ENCODE peak calls at places on chromosomes 4 and X, in seven cellular contexts. H is epithelial cell of esophagus, Y is AG04450, L is heart right ventricle, B is foreskin fibroblast, I is RWPE2, K is lower lobe of right lung. P is an unnamed sample.

GRCh38 chr4:185589067-185589844 is 53.9 kb upstream of the PDLIM3 start:
- DNase-seq in H (no peak), K (no peak), Y (no peak), L (no peak), B (no peak), I (no peak), P (peak)

GRCh38 chr4:70564033-70564432 is 28.0 kb upstream of the AMBN start:
- DNase-seq in K (no peak), H (no peak), B (no peak), Y (no peak), L (no peak), I (no peak), P (no peak)

GRCh38 chr4:110620352-110621327 is 2.2 kb downstream of the PITX2 start:
- DNase-seq in Y (no peak), L (no peak), B (peak), H (peak), K (no peak), I (peak), P (no peak)

GRCh38 chr4:20454440-20455037 is 202.8 kb downstream of the SLIT2 start:
- DNase-seq in I (no peak), H (no peak), Y (no peak), L (no peak), B (no peak), K (no peak), P (no peak)

GRCh38 chr4:10180927-10181744 is 64.5 kb upstream of the WDR1 start:
- DNase-seq in B (peak), I (no peak), H (no peak), Y (no peak), L (no peak), K (no peak), P (peak)

GRCh38 chr4:39855909-39856512 is 121.7 kb downstream of the PDS5A start:
- DNase-seq in Y (no peak), L (no peak), H (peak), B (peak), I (no peak), K (no peak), P (peak)

GRCh38 chr4:3414421-3415279 is 27.1 kb upstream of the HGFAC start:
- DNase-seq in L (no peak), Y (no peak), B (no peak), H (no peak), I (peak), K (peak), P (no peak)

GRCh38 chr4:34157546-34157945 is 2086.8 kb downstream of the ARAP2 start:
- DNase-seq in Y (no peak), B (peak), K (no peak), L (no peak), H (peak), I (no peak), P (no peak)

GRCh38 chr4:647481-647880 is 22.1 kb downstream of the PDE6B start:
- DNase-seq in I (peak), L (no peak), B (no peak), K (no peak), H (no peak), Y (no peak), P (no peak)

GRCh38 chrX:151975228-151975593 is 735 bp upstream of the GABRE start:
- DNase-seq in B (no peak), K (no peak), L (no peak), H (no peak), I (no peak), Y (no peak), P (no peak)

GRCh38 chrX:29858714-29859113 is 356.6 kb upstream of the MAGEB2 start:
- DNase-seq in K (no peak), B (peak), I (no peak), L (no peak), Y (peak), H (peak), P (peak)

GRCh38 chrX:2829469-2830246 is 928 bp downstream of the GYG2 start:
- DNase-seq in Y (no peak), B (no peak), K (no peak), L (no peak), H (no peak), I (no peak), P (no peak)

GRCh38 chr4:85681194-85681803 is 206.3 kb downstream of the ARHGAP24 start:
- DNase-seq in K (no peak), H (peak), L (peak), B (peak), Y (peak), I (no peak), P (peak)

GRCh38 chr4:55393461-55394320 is 2.1 kb upstream of the TMEM165 start:
- DNase-seq in H (peak), I (no peak), L (no peak), K (no peak), B (peak), Y (peak), P (no peak)

GRCh38 chr4:116860891-116861290 is 224.5 kb downstream of the TRAM1L1 start:
- DNase-seq in B (no peak), I (no peak), Y (no peak), L (no peak), H (no peak), K (no peak), P (no peak)

GRCh38 chr4:17094811-17095210 is 196.4 kb upstream of the LDB2 start:
- DNase-seq in B (peak), K (no peak), L (no peak), H (no peak), I (no peak), Y (no peak), P (no peak)

GRCh38 chr4:177726111-177726510 is 283.9 kb upstream of the AGA start:
- DNase-seq in K (no peak), L (no peak), H (peak), Y (no peak), I (no peak), B (no peak), P (no peak)

GRCh38 chrX:109886122-109886761 is 116.7 kb upstream of the TMEM164 start:
- DNase-seq in K (peak), L (peak), Y (no peak), B (peak), H (peak), I (no peak), P (peak)

GRCh38 chr4:153785830-153786721 is 2.8 kb downstream of the SFRP2 start:
- DNase-seq in B (peak), K (no peak), Y (no peak), H (peak), I (no peak), L (no peak), P (no peak)

GRCh38 chrX:69102805-69103204 is 62.4 kb downstream of the PJA1 start:
- DNase-seq in Y (no peak), B (no peak), K (no peak), L (no peak), I (no peak), H (no peak), P (no peak)

GRCh38 chrX:13005671-13006473 is 31.0 kb downstream of the TMSB4X start:
- DNase-seq in L (no peak), K (no peak), I (no peak), Y (no peak), H (no peak), B (no peak), P (no peak)

GRCh38 chrX:22399793-22400192 is 127.1 kb downstream of the CBLL2 start:
- DNase-seq in Y (no peak), L (no peak), I (no peak), B (peak), K (no peak), H (peak), P (peak)

GRCh38 chr4:188032170-188032569 is 36.6 kb downstream of the ZFP42 start:
- DNase-seq in H (no peak), L (no peak), B (no peak), I (no peak), K (no peak), Y (no peak), P (no peak)

GRCh38 chr4:64846417-64846816 is 437.2 kb upstream of the TECRL start:
- DNase-seq in L (no peak), K (no peak), Y (no peak), B (no peak), H (no peak), I (no peak), P (no peak)

GRCh38 chrX:120781416-120781815 is 94.2 kb downstream of the CT47B1 start:
- DNase-seq in Y (no peak), H (peak), B (no peak), K (no peak), I (no peak), L (no peak), P (no peak)

GRCh38 chr4:165379662-165380061 is 854 bp downstream of the CPE start:
- DNase-seq in H (no peak), I (no peak), B (no peak), K (no peak), Y (no peak), L (peak), P (peak)

GRCh38 chrX:39163585-39163984 is 362.3 kb downstream of the MID1IP1 start:
- DNase-seq in H (no peak), B (no peak), L (no peak), K (no peak), I (no peak), Y (no peak), P (no peak)

GRCh38 chrX:73446831-73447230 is at the start of gene CDX4:
- DNase-seq in H (no peak), L (no peak), K (no peak), B (no peak), I (no peak), Y (no peak), P (no peak)

GRCh38 chrX:73447311-73447794 is 500 bp downstream of the CDX4 start:
- DNase-seq in I (no peak), L (no peak), H (peak), K (no peak), Y (no peak), B (no peak), P (no peak)

GRCh38 chrX:73448379-73448778 is 1.5 kb downstream of the CDX4 start:
- DNase-seq in Y (no peak), H (no peak), L (no peak), K (no peak), I (no peak), B (no peak), P (no peak)
- H3K4me3 ChIP-seq in Y (no peak), H (no peak), L (peak), K (no peak), I (no peak), B (no peak), P (no peak)

GRCh38 chr4:76803522-76803921 is 94.4 kb downstream of the SOWAHB start:
- DNase-seq in K (no peak), H (peak), L (no peak), B (peak), Y (peak), I (peak), P (peak)

GRCh38 chr4:76799718-76800117 is 98.2 kb downstream of the SOWAHB start:
- DNase-seq in L (no peak), K (no peak), B (peak), Y (no peak), I (no peak), H (no peak), P (no peak)

GRCh38 chr4:76800902-76801301 is 97.0 kb downstream of the SOWAHB start:
- DNase-seq in H (no peak), Y (no peak), K (no peak), L (no peak), B (no peak), I (no peak), P (no peak)

GRCh38 chr4:76802546-76803021 is 95.4 kb downstream of the SOWAHB start:
- DNase-seq in Y (no peak), H (no peak), I (no peak), K (no peak), L (no peak), B (no peak), P (peak)

DNA sequence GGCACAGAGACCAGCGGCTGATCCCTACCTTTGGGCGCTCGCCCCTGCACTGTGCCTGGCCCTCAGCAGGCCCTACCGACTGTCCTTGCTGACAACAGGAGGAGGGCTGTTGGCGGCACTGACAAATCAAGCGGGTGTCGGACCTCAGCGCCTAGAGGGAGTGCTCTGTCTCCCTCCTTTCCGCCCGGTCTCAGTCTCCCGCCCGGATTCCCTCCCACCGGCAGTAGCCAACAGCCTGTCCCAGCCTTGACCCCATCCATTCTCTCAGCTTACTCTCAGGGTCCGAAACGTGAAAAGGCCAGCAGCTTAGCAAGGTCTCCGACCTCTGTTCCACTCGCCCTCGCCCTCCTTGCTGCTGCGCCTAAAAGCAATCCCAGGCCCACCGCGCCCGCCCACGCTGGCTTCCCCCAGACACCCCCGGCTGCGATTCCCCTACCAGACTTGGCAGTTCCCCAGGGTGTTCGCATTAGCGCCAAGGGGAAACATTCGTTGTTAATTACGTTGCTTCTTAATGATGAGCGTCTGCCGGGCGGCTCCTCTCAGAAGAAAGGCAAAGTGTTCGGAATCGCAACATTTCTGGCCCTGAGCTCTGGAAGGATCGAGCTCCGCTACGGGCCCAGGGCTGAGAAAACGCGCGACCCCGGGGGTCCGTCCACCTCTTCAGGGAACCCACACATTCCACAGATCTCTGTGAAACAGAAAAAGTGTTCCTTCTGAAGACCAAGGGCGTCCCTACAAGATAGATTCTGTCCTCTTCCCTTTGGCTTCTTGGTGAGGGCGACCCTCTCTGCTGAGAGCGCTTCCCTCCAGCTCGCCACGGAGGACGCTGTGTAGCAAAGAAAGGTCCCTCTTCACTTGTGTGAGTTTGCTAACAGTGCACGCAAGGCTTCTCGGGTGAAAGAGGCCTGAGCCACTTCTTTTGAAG is 96.1 kb downstream of the SOWAHB start:
- DNase-seq in Y (no peak), L (peak), I (no peak), K (no peak), B (peak), H (no peak), P (peak)
- H3K4me3 ChIP-seq in Y (no peak), L (peak), I (no peak), K (peak), B (peak), H (no peak), P (peak)

GRCh38 chr4:41933997-41934812 is 1.0 kb upstream of the TMEM33 start:
- DNase-seq in K (peak), I (no peak), B (no peak), Y (no peak), L (no peak), H (peak), P (no peak)
- H3K4me3 ChIP-seq in K (peak), I (peak), B (peak), Y (no peak), L (peak), H (no peak), P (no peak)

DNA sequence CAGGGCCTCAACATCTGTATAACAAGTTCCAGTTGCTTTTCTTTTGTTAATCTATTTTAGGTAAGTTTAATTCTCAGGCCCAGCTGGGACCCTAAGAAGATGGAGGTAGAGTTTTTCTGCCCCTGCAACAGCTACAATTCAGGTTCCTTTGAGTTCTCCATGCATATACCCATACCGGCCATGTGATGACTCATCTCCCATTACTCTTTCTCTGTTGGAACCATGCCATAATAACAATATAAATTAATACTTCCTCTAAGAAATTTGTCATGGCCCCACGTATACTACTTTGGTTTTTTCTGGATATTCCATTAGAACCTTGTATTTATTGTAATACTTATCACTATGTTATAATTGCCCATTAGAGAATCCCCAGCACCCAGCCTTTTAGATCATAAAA is 1.3 kb upstream of the INTU start:
- DNase-seq in K (no peak), Y (no peak), H (peak), L (no peak), B (peak), I (no peak), P (peak)
- H3K4me3 ChIP-seq in K (no peak), Y (no peak), H (no peak), L (no peak), B (no peak), I (no peak), P (no peak)

GRCh38 chr4:78038704-78039103 is 18.4 kb upstream of the FRAS1 start:
- DNase-seq in L (no peak), H (no peak), B (no peak), Y (no peak), K (no peak), I (no peak), P (no peak)

GRCh38 chr4:78031457-78031856 is 25.7 kb upstream of the FRAS1 start:
- DNase-seq in Y (no peak), L (no peak), B (no peak), K (no peak), I (no peak), H (no peak), P (no peak)

GRCh38 chr4:78032446-78032845 is 24.7 kb upstream of the FRAS1 start:
- DNase-seq in H (peak), L (no peak), K (no peak), Y (no peak), I (no peak), B (peak), P (no peak)

GRCh38 chr4:78033859-78034258 is 23.3 kb upstream of the FRAS1 start:
- DNase-seq in Y (no peak), I (no peak), K (no peak), H (peak), L (no peak), B (peak), P (no peak)

GRCh38 chr4:78032929-78033328 is 24.2 kb upstream of the FRAS1 start:
- DNase-seq in L (no peak), H (no peak), B (no peak), K (no peak), Y (no peak), I (no peak), P (no peak)
- H3K4me3 ChIP-seq in L (no peak), H (no peak), B (no peak), K (no peak), Y (no peak), I (no peak), P (no peak)

DNA sequence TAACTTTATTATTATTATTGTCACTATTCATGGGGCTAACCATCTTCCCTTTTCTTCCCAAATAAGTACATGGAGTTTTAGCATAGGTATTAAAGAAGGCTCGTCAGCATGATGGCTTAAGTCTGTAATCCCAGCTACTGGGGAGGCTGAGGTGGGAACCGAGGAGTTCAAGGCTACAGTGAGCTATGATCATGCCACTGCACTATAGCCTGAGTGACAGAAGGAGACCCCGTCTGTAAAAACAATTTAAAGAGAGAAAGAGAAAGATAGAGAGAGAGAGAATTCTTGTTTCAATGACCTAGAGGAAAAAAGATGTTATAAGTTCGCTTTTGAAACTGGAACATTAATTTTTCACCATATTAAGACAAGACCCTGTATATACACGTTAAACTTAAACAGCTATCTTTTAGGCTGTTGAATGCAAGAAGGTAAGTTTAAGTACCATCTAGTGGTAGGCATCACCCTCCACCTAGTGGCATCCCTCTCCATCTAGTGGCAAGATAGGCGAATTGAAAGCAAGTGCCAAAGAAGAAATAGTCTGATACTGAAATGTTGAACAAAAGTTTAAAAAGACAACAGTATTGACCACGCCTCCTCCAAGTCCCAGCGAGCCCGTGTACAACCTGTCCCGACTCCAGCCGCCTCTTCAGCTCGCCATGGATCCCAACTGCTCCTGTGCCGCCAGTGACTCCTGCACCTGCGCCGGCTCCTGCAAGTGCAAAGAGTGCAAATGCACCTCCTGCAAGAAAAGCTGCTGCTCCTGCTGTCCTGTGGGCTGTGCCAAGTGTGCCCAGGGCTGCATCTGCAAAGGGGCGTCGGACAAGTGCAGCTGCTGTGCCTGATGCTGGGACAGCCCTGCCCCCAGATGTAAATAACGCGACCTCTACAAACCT is 26.0 kb upstream of the YTHDC1 start:
- DNase-seq in L (peak), I (no peak), K (peak), H (peak), B (peak), Y (no peak), P (peak)
- H3K4me3 ChIP-seq in L (no peak), I (peak), K (peak), H (peak), B (no peak), Y (peak), P (peak)

DNA sequence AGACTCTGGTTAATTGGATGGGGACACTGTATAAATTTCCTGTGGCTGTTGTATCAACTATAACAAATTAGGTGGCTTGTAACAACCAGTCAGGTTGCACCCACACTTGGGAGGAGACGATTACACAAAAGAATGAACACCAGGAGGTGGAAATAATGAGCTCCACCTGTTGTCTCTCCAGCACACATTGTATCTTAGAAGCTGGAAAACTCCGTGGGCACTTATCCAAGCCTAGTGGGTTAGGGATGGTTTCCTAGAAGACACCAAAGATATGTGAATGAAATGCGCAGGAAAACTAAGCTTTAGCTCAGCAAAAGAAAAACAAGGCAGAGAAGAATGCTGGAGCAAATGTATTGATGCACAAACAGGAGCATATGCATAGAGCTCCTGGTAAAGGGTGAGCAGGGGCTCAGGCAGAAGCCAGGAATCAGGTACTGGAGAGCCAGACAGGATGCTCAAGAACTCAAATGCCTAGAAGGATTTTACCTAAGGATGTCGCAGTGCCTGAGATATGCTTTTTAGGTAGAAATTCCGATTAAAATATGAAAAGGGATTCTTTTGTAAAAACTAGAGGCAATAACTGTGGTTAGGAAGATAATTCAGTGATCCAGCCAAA is 111.7 kb downstream of the GALNTL6 start:
- DNase-seq in Y (no peak), H (no peak), I (no peak), K (no peak), B (no peak), L (no peak), P (no peak)
- H3K4me3 ChIP-seq in Y (no peak), H (no peak), I (no peak), K (no peak), B (no peak), L (no peak), P (no peak)